ENCODE peak calls at places on chromosomes 4 and X, in seven cellular contexts. P, C, A, G, W, K and S are unnamed samples.

GRCh38 chr4:114734581-114734980 is 136.0 kb downstream of the UGT8 start:
- DNase-seq in P (no peak), C (no peak), A (no peak), G (no peak), W (no peak), K (no peak), S (no peak)

GRCh38 chr4:111512081-111512774 is 633.0 kb upstream of the FAM241A start:
- DNase-seq in P (peak), C (no peak), A (peak), G (no peak), W (peak), K (peak), S (no peak)

GRCh38 chrX:135544338-135544948 is 24.0 kb downstream of the INTS6L start:
- DNase-seq in P (no peak), C (no peak), A (no peak), G (peak), W (no peak), K (no peak), S (no peak)

GRCh38 chr4:29708473-29708872 is 1011.7 kb upstream of the PCDH7 start:
- DNase-seq in P (no peak), C (no peak), A (peak), G (no peak), W (peak), K (peak), S (no peak)

GRCh38 chrX:50967734-50968133 is 57.2 kb downstream of the BMP15 start:
- DNase-seq in P (no peak), C (no peak), A (peak), G (no peak), W (no peak), K (no peak), S (no peak)

GRCh38 chrX:130877892-130878321 is 25.1 kb downstream of the ENOX2 start:
- DNase-seq in P (no peak), C (no peak), A (no peak), G (no peak), W (no peak), K (no peak), S (no peak)

GRCh38 chrX:139290310-139290709 is 240.2 kb upstream of the F9 start:
- DNase-seq in P (no peak), C (no peak), A (peak), G (no peak), W (peak), K (no peak), S (no peak)

GRCh38 chrX:39309721-39310152 is 508.5 kb downstream of the MID1IP1 start:
- DNase-seq in P (no peak), C (no peak), A (no peak), G (no peak), W (peak), K (no peak), S (no peak)

GRCh38 chrX:16172391-16172790 is 5.1 kb downstream of the MAGEB17 start:
- DNase-seq in P (no peak), C (no peak), A (no peak), G (no peak), W (no peak), K (no peak), S (no peak)

GRCh38 chrX:13994104-13994503 is 35.6 kb downstream of the GEMIN8 start:
- DNase-seq in P (no peak), C (no peak), A (no peak), G (no peak), W (no peak), K (no peak), S (no peak)

GRCh38 chr4:173128199-173128890 is 40.3 kb upstream of the GALNT7 start:
- DNase-seq in P (no peak), C (no peak), A (no peak), G (no peak), W (peak), K (no peak), S (no peak)

GRCh38 chr4:25670991-25671390 is 15.3 kb downstream of the SLC34A2 start:
- DNase-seq in P (no peak), C (no peak), A (no peak), G (no peak), W (no peak), K (no peak), S (no peak)

GRCh38 chr4:3858765-3859388 is 92.7 kb downstream of the ADRA2C start:
- DNase-seq in P (no peak), C (no peak), A (no peak), G (no peak), W (no peak), K (no peak), S (no peak)

GRCh38 chr4:77344784-77345183 is 187.8 kb downstream of the CCNG2 start:
- DNase-seq in P (no peak), C (no peak), A (no peak), G (no peak), W (no peak), K (no peak), S (no peak)

GRCh38 chrX:105837227-105837626 is 14.9 kb downstream of the NRK start:
- DNase-seq in P (peak), C (peak), A (peak), G (no peak), W (no peak), K (peak), S (no peak)

GRCh38 chr4:158538176-158538575 is 16.5 kb downstream of the RXFP1 start:
- DNase-seq in P (no peak), C (no peak), A (no peak), G (no peak), W (no peak), K (peak), S (no peak)

GRCh38 chr4:34293459-34293858 is 1950.9 kb downstream of the ARAP2 start:
- DNase-seq in P (no peak), C (no peak), A (peak), G (no peak), W (no peak), K (no peak), S (no peak)

GRCh38 chrX:149803458-149804062 is 21.8 kb downstream of the MAGEA9 start:
- DNase-seq in P (no peak), C (no peak), A (no peak), G (no peak), W (no peak), K (no peak), S (no peak)

GRCh38 chrX:150405576-150405975 is 42.5 kb downstream of the MAMLD1 start:
- DNase-seq in P (no peak), C (no peak), A (peak), G (no peak), W (no peak), K (no peak), S (no peak)

DNA sequence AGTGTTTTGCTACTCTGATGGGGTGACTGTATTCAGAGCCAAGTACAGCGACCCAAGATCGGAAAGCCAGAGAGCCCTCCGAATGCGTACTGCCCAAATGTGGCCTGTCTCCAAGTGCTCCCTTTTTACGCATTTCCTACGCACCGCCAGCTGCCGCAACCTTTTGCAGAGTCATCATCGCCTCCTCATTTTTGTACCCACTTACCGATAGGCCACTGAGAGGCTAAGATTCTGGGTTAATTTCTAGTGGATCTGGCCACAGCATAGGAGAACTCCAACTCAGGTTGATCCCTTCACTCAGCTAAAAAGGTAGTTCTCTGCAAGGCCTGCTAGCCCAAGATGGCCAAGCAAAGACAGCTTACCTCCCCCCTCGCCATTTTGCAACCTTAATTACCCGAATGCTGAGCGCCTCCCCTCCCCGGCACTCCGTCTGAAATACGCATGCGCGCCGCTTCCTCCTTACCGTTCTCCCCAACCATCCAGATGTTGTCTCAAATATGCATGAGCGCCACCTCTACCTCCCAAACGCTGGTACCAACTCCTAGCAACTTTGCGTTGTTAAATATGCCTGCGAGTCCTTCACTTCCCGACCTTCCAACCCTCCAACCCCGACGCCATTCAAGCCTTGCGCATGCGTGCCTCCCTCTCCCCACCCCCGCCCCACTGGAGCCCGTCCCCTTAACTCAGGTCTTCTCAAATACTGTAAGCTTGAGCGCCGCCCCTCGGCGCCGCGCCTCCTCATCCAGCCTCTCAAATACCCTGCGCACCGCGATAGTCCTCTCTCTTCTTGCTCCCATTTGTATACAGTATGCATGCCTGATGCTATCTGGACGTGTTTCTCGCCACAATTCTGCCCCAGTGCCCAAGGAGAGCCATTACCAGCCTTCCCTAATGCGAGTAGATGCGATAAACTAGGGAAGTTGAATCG is 11.8 kb upstream of the ZCCHC13 start:
- DNase-seq in P (peak), C (peak), A (peak), G (peak), W (peak), K (peak), S (peak)
- TF ChIP-seq CTCF in P (peak), C (peak), A (no peak), G (no peak), W (peak), K (peak), S (peak)

GRCh38 chr4:791866-792630 is 33.9 kb downstream of the CPLX1 start:
- DNase-seq in P (no peak), C (no peak), A (no peak), G (peak), W (no peak), K (no peak), S (no peak)
- TF ChIP-seq CTCF in P (peak), C (no peak), A (no peak), G (no peak), W (no peak), K (peak), S (no peak)

GRCh38 chrX:119389854-119390501 is 9.2 kb upstream of the SLC25A43 start:
- DNase-seq in P (no peak), C (no peak), A (no peak), G (no peak), W (no peak), K (no peak), S (no peak)
- TF ChIP-seq CTCF in P (no peak), C (no peak), A (no peak), G (no peak), W (no peak), K (no peak), S (no peak)

DNA sequence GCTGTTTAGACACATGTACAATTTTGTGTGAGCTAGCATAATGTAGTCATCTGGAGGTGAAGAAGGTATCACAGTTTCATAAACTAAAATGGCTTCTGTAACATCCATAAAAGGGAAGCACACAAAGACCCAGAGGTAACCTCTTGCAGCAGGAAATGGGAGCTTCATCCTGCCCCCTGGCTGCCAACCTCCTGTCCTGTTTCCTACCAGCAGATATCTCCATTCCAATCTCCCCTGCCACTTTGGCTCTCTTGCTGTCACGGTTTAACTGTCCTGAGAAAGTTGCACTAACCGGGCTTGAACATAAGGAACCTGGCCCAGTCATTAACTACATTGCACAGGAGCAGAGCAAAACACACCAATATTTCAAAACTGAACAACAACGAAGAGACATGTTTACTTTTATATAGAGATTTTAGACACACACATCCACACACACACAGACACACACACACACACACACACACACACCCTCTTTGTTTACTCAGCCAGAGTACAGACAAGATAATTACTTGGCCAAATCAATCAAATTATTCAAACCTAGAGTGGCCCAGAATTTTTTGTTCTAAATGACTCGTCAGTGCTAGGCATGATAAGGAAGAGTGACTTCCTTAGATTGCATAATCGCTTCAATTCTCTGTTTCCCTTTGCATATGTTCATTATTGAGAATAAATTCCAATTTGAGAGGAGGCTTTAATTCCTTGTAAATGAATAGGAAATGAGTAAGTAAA is 24.2 kb downstream of the MID2 start:
- DNase-seq in P (no peak), C (no peak), A (peak), G (no peak), W (peak), K (no peak), S (no peak)
- TF ChIP-seq CTCF in P (no peak), C (no peak), A (no peak), G (no peak), W (no peak), K (no peak), S (no peak)

DNA sequence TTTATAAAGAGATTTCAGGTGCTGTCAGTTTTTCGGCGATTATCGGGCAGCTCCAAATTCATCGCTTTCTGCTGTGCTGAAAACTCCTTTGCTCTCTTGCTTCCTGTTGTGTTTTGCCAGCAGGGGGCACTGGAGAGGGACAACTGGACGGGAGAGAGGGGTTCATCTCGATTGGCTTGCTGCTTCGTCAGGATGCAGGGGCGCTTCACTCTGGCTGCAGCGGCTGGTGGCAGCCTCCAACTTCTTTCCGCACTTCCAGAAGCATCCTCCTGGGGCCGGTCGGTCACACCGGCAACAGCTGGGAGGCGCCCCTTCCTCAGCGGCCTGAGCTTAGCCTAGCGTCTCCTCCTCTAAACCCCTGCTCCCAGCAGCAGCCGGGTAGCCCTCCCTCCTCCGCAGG is 29.5 kb downstream of the MSL3 start:
- DNase-seq in P (peak), C (no peak), A (peak), G (peak), W (peak), K (peak), S (peak)
- TF ChIP-seq CTCF in P (peak), C (no peak), A (peak), G (peak), W (peak), K (peak), S (peak)

GRCh38 chrX:47562615-47563243 is 1.7 kb downstream of the ARAF start:
- DNase-seq in P (no peak), C (no peak), A (no peak), G (no peak), W (peak), K (no peak), S (no peak)
- TF ChIP-seq CTCF in P (peak), C (no peak), A (peak), G (peak), W (peak), K (peak), S (peak)

GRCh38 chrX:70969635-70970481 is 39.0 kb upstream of the SLC7A3 start:
- DNase-seq in P (no peak), C (no peak), A (no peak), G (no peak), W (peak), K (no peak), S (no peak)

GRCh38 chrX:70973221-70973620 is 42.3 kb upstream of the SLC7A3 start:
- DNase-seq in P (no peak), C (no peak), A (no peak), G (no peak), W (no peak), K (peak), S (no peak)

DNA sequence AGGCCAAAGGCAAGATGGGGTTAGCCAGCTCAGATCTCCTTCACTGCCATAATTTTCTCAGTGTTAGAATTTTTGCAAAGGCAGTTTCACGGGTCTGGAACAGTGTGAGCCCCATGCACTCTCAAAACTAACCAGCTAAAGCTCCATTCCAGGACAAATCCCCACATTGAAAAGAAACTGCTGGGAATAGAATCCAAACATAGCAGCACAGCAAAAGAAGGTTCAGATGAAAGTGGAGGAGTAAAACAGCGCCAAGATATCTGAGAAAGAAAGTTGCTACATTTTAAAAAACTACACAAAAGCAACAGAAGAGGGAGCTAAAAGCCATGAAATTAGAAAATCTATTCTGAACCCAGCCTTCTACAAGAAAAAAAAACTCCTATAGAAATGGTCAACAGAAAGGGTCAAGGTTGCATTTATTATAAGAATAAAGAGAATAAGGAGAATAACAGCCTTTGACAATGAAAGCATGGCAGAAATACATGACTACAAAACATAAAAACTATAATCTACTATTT is 39.6 kb upstream of the SLC7A3 start:
- DNase-seq in P (no peak), C (no peak), A (peak), G (no peak), W (peak), K (peak), S (no peak)
- TF ChIP-seq CTCF in P (peak), C (peak), A (peak), G (peak), W (no peak), K (peak), S (peak)

DNA sequence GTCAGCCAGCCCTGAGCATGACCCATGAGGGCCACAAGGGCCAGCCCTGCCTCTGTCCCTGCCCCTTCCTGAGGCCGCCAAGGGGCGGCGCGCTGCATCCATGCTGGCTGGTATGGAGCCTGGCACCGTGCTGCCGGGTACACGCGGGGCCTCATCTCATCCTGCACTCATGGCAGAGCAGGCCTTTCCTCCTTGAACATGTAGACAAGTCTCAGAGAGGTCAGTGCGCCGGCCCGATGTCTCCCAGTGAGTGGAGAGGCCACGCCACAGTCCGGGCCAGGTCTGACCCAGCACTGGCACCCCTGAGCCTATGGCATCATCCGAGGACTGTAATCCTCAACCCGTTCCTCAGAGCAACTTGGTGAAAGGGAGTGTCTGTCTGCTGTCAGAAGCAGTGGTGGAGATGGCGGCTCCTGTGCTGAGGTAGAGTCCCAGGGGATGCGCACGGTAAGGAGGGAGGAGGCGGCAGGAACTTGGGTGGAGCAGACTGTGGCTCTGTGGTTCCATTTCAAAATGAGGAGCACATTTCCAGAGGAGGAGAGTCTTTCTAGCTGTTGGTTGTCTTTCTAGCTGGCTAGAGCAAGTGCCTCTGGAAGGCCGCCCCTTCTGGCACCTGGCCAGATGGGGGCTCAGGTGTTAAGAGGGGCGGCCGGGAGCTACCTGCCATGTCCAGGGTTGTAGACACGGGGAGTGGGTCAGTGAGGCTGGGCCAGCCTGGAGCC is 32.8 kb downstream of the TRMT44 start:
- DNase-seq in P (no peak), C (no peak), A (no peak), G (no peak), W (peak), K (no peak), S (no peak)
- TF ChIP-seq CTCF in P (no peak), C (no peak), A (no peak), G (no peak), W (no peak), K (peak), S (no peak)